ENCODE peak calls at places on chromosome 18, in six cellular contexts. Z, A, U, X, V and M are unnamed samples.
A peak's percentile ranks its signal among the peaks of the same experiment; 100 is the strongest.

GRCh38 chr18:39960545-39960944 is 1994.5 kb upstream of the PIK3C3 start:
- DNase-seq in X (peak; percentile 48), A (no peak), U (no peak), V (no peak), Z (no peak), M (no peak)

GRCh38 chr18:23859466-23860352 is 154.8 kb upstream of the TTC39C start:
- DNase-seq in V (no peak), Z (no peak), U (no peak), X (no peak), A (no peak), M (no peak)

GRCh38 chr18:79681484-79682387 is 2.1 kb downstream of the CTDP1 start:
- DNase-seq in U (no peak), V (no peak), X (no peak), A (no peak), Z (no peak), M (no peak)

GRCh38 chr18:21000667-21001066 is 110.9 kb downstream of the ROCK1 start:
- DNase-seq in V (no peak), A (no peak), Z (no peak), X (peak; percentile 54), U (no peak), M (no peak)

GRCh38 chr18:14971461-14972185 is 223.7 kb downstream of the ANKRD30B start:
- DNase-seq in X (no peak), V (no peak), Z (no peak), A (no peak), U (no peak), M (peak; percentile 42)

GRCh38 chr18:22964116-22964515 is 31.0 kb downstream of the RBBP8 start:
- DNase-seq in A (no peak), Z (no peak), X (peak; percentile 30), V (no peak), U (no peak), M (no peak)

GRCh38 chr18:24009651-24010333 is 4.8 kb upstream of the TTC39C start:
- DNase-seq in X (no peak), A (no peak), Z (no peak), V (peak; percentile 86), U (no peak), M (peak; percentile 56)

GRCh38 chr18:65938592-65939372 is 188.0 kb downstream of the CDH7 start:
- DNase-seq in X (no peak), A (no peak), U (no peak), V (peak; percentile 36), Z (peak; percentile 28), M (peak; percentile 64)

GRCh38 chr18:8811115-8811514 is 105.8 kb downstream of the MTCL1 start:
- DNase-seq in U (no peak), X (peak; percentile 50), V (no peak), A (no peak), Z (no peak), M (no peak)

GRCh38 chr18:80022613-80023012 is 11.6 kb upstream of the RBFA start:
- DNase-seq in Z (peak; percentile 34), V (peak; percentile 27), U (no peak), X (no peak), A (no peak), M (peak; percentile 30)

GRCh38 chr18:37299471-37300304 is 265.9 kb downstream of the CELF4 start:
- DNase-seq in X (peak; percentile 96), V (peak; percentile 39), A (peak; percentile 78), U (no peak), Z (no peak), M (peak; percentile 73)

GRCh38 chr18:70354080-70354479 is 65.2 kb downstream of the SOCS6 start:
- DNase-seq in U (no peak), A (no peak), V (no peak), Z (no peak), X (no peak), M (no peak)

GRCh38 chr18:63697261-63697660 is 5.5 kb upstream of the SERPINB11 start:
- DNase-seq in Z (no peak), U (no peak), V (no peak), X (peak; percentile 83), A (no peak), M (no peak)

GRCh38 chr18:79664525-79665125 is 15.0 kb upstream of the CTDP1 start:
- DNase-seq in Z (no peak), U (no peak), A (no peak), X (peak; percentile 81), V (no peak), M (no peak)

GRCh38 chr18:50051288-50051687 is 143.7 kb downstream of the MYO5B start:
- DNase-seq in X (peak; percentile 2), A (no peak), V (no peak), Z (peak; percentile 43), U (no peak), M (no peak)

GRCh38 chr18:9434240-9434701 is 41.0 kb upstream of the RALBP1 start:
- DNase-seq in Z (peak; percentile 89), U (no peak), V (no peak), X (no peak), A (no peak), M (no peak)

GRCh38 chr18:50751490-50751889 is 68.3 kb downstream of the MRO start:
- DNase-seq in A (no peak), V (no peak), U (no peak), Z (peak; percentile 43), X (no peak), M (no peak)

GRCh38 chr18:79926715-79927596 is 24.5 kb downstream of the SLC66A2 start:
- DNase-seq in Z (peak; percentile 79), X (no peak), A (no peak), V (no peak), U (peak; percentile 24), M (no peak)

GRCh38 chr18:79552696-79553095 is 126.9 kb upstream of the CTDP1 start:
- DNase-seq in V (no peak), Z (no peak), U (no peak), X (no peak), A (no peak), M (no peak)

GRCh38 chr18:812123-812672 is at the start of gene YES1:
- DNase-seq in V (peak; percentile 80), A (no peak), U (peak; percentile 79), Z (peak; percentile 93), X (peak; percentile 80), M (peak; percentile 75)

GRCh38 chr18:59715966-59716369 is 18.7 kb upstream of the CCBE1 start:
- DNase-seq in X (peak; percentile 98), V (no peak), A (no peak), Z (no peak), U (no peak), M (no peak)

GRCh38 chr18:35682282-35682867 is 100.8 kb downstream of the GALNT1 start:
- DNase-seq in V (no peak), X (peak; percentile 52), U (no peak), Z (no peak), A (no peak), M (no peak)

GRCh38 chr18:27500531-27500930 is 315.4 kb upstream of the CHST9 start:
- DNase-seq in U (no peak), X (no peak), Z (peak; percentile 18), V (no peak), A (no peak), M (no peak)

GRCh38 chr18:22710628-22711380 is 222.3 kb upstream of the RBBP8 start:
- DNase-seq in X (peak; percentile 41), V (no peak), A (no peak), Z (peak; percentile 25), U (no peak), M (no peak)

GRCh38 chr18:59087391-59087790 is 52.3 kb upstream of the SEC11C start:
- DNase-seq in U (no peak), A (no peak), V (no peak), Z (no peak), X (no peak), M (peak; percentile 49)

GRCh38 chr18:7017013-7017412 is 100.6 kb downstream of the LAMA1 start:
- DNase-seq in X (peak; percentile 4), V (no peak), A (no peak), Z (no peak), U (no peak), M (no peak)

GRCh38 chr18:56185126-56185525 is 453.3 kb downstream of the TXNL1 start:
- DNase-seq in X (no peak), A (no peak), V (no peak), Z (no peak), U (no peak), M (no peak)

GRCh38 chr18:62566199-62566598 is 43.4 kb downstream of the ZCCHC2 start:
- DNase-seq in Z (peak; percentile 56), A (peak; percentile 18), V (no peak), X (peak; percentile 32), U (no peak), M (peak; percentile 46)